ENCODE peak calls at places on chromosomes 16 and 17, in ten cellular contexts. M is activated T-cell treated with anti-CD3 and anti-CD28 coated beads, Interleukin-2, amount 50 U/mL, for 72 hours; R is NCI-H69; H is NCI-H510A treated with DMSO at 0.1 percent for 48 hours; K is mucosa of descending colon; Y is AG10803; Z is M059J; J is Right ventricle myocardium superior; Q is posterior vena cava; G is stimulated activated CD4-positive, alpha-beta T cell treated with anti-CD3 and anti-CD28 coated beads, Interleukin-4, amount 100 ng/mL, for 1 hour. I is an unnamed sample.

GRCh38 chr16:66553223-66553622 is 847 bp downstream of the CKLF start:
- DNase-seq in M (no peak), R (no peak), H (peak), Z (peak), G (no peak), J (no peak), Y (no peak), K (no peak), Q (no peak), I (no peak)

GRCh38 chr17:28828294-28829040 is 14.1 kb downstream of the FAM222B start:
- DNase-seq in J (no peak), Z (peak), Y (peak), R (no peak), H (no peak), G (no peak), M (no peak), K (peak), Q (no peak), I (no peak)

GRCh38 chr17:69363488-69364210 is 36.7 kb upstream of the ABCA5 start:
- DNase-seq in Z (no peak), J (no peak), H (no peak), R (no peak), Q (no peak), G (no peak), M (no peak), Y (no peak), K (no peak), I (no peak)

GRCh38 chr16:78309763-78310162 is 210.3 kb downstream of the WWOX start:
- DNase-seq in R (no peak), M (no peak), H (no peak), J (no peak), G (no peak), K (no peak), Y (no peak), Z (no peak), Q (no peak), I (no peak)

GRCh38 chr17:17502741-17503565 is 6.8 kb upstream of the RASD1 start:
- DNase-seq in G (no peak), H (no peak), Z (no peak), R (no peak), M (no peak), Y (no peak), J (no peak), Q (no peak), K (peak), I (no peak)

GRCh38 chr16:89598199-89598598 is 15.2 kb upstream of the DPEP1 start:
- DNase-seq in Q (no peak), K (no peak), M (no peak), H (no peak), Z (peak), G (no peak), J (no peak), R (peak), Y (peak), I (peak)

GRCh38 chr17:74950207-74950606 is 14.5 kb downstream of the OTOP3 start:
- DNase-seq in Y (no peak), J (no peak), R (peak), K (no peak), M (no peak), G (no peak), Q (no peak), H (peak), Z (no peak), I (no peak)

GRCh38 chr16:10385725-10386516 is at the start of gene ATF7IP2:
- DNase-seq in Q (peak), Y (peak), R (no peak), J (peak), G (peak), K (peak), H (peak), M (peak), Z (no peak), I (peak)

GRCh38 chr17:44915321-44915726 is at the start of gene GFAP:
- DNase-seq in H (no peak), Z (no peak), Q (peak), R (no peak), J (no peak), Y (no peak), K (no peak), M (no peak), G (no peak), I (no peak)

GRCh38 chr16:29814592-29814991 is 1.4 kb upstream of the PAGR1 start:
- DNase-seq in Q (no peak), Z (no peak), G (no peak), H (no peak), K (peak), M (no peak), Y (no peak), J (no peak), R (no peak), I (no peak)

GRCh38 chr16:3235856-3236669 is 1.1 kb upstream of the ZNF200 start:
- DNase-seq in J (peak), M (peak), R (no peak), Y (no peak), H (peak), Q (peak), Z (no peak), K (peak), G (peak), I (peak)

GRCh38 chr16:61797960-61798359 is 238.3 kb downstream of the CDH8 start:
- DNase-seq in G (no peak), M (no peak), K (no peak), R (no peak), Z (no peak), J (no peak), Q (no peak), H (no peak), Y (no peak), I (no peak)

GRCh38 chr17:17412331-17412730 is 64.5 kb upstream of the MED9 start:
- DNase-seq in J (no peak), R (no peak), K (no peak), Y (peak), G (no peak), M (no peak), Q (peak), Z (peak), H (no peak), I (no peak)

GRCh38 chr16:69064164-69064563 is 41.3 kb upstream of the HAS3 start:
- DNase-seq in Y (no peak), M (no peak), J (no peak), K (no peak), Z (peak), R (peak), G (no peak), H (no peak), Q (no peak), I (peak)